ENCODE peak calls at places on chromosome 12, in six cellular contexts. One of them, this sample, is unnamed.

GRCh38 chr12:110780448-110780847 is 37.8 kb upstream of the PPP1CC start:
- DNase-seq in GM12878: no peak
- DNase-seq in K562: no peak
- DNase-seq in endothelial cell of umbilical vein: no peak
- DNase-seq in A549: no peak
- DNase-seq in HepG2: no peak
- DNase-seq in this sample: no peak

GRCh38 chr12:67977668-67978067 is 11.6 kb upstream of the IFNG-AS1 start:
- DNase-seq in A549: no peak
- DNase-seq in K562: no peak
- DNase-seq in HepG2: no peak
- DNase-seq in GM12878: no peak
- DNase-seq in endothelial cell of umbilical vein: no peak
- DNase-seq in this sample: no peak

GRCh38 chr12:28536088-28536487 is 345.8 kb downstream of the CCDC91 start:
- DNase-seq in GM12878: no peak
- DNase-seq in K562: no peak
- DNase-seq in A549: no peak
- DNase-seq in endothelial cell of umbilical vein: no peak
- DNase-seq in HepG2: no peak
- DNase-seq in this sample: peak; percentile 74

GRCh38 chr12:87413784-87414183 is 615.4 kb downstream of the C12orf50 start:
- DNase-seq in HepG2: no peak
- DNase-seq in endothelial cell of umbilical vein: peak; percentile 4
- DNase-seq in K562: no peak
- DNase-seq in GM12878: no peak
- DNase-seq in A549: no peak
- DNase-seq in this sample: no peak

GRCh38 chr12:46459881-46460545 is 87.4 kb upstream of the SLC38A2 start:
- DNase-seq in GM12878: no peak
- DNase-seq in A549: no peak
- DNase-seq in K562: no peak
- DNase-seq in endothelial cell of umbilical vein: no peak
- DNase-seq in HepG2: no peak
- DNase-seq in this sample: peak; percentile 63

GRCh38 chr12:45989857-45990467 is 412 bp downstream of the SCAF11 start:
- DNase-seq in A549: no peak
- DNase-seq in K562: peak; percentile 36
- DNase-seq in HepG2: peak; percentile 45
- DNase-seq in endothelial cell of umbilical vein: peak; percentile 55
- DNase-seq in GM12878: no peak
- DNase-seq in this sample: peak; percentile 83

GRCh38 chr12:80186727-80187217 is 87.4 kb downstream of the OTOGL start:
- DNase-seq in GM12878: peak; percentile 26
- DNase-seq in endothelial cell of umbilical vein: peak; percentile 97
- DNase-seq in A549: peak; percentile 52
- DNase-seq in K562: peak; percentile 8
- DNase-seq in HepG2: peak; percentile 82
- DNase-seq in this sample: peak; percentile 64

GRCh38 chr12:42281281-42281680 is 43.2 kb upstream of the YAF2 start:
- DNase-seq in endothelial cell of umbilical vein: no peak
- DNase-seq in GM12878: no peak
- DNase-seq in A549: no peak
- DNase-seq in K562: no peak
- DNase-seq in HepG2: peak; percentile 9
- DNase-seq in this sample: no peak

GRCh38 chr12:12704593-12705230 is 8.7 kb upstream of the GPR19 start:
- DNase-seq in K562: peak; percentile 67
- DNase-seq in GM12878: no peak
- DNase-seq in HepG2: peak; percentile 92
- DNase-seq in endothelial cell of umbilical vein: peak; percentile 86
- DNase-seq in A549: peak; percentile 87
- DNase-seq in this sample: peak; percentile 86

GRCh38 chr12:105231396-105231795 is 4.6 kb downstream of the APPL2 start:
- DNase-seq in A549: no peak
- DNase-seq in K562: no peak
- DNase-seq in GM12878: no peak
- DNase-seq in endothelial cell of umbilical vein: no peak
- DNase-seq in HepG2: peak; percentile 31
- DNase-seq in this sample: no peak

GRCh38 chr12:15474766-15475165 is 152.5 kb downstream of the PTPRO start:
- DNase-seq in K562: no peak
- DNase-seq in HepG2: no peak
- DNase-seq in A549: no peak
- DNase-seq in GM12878: no peak
- DNase-seq in endothelial cell of umbilical vein: no peak
- DNase-seq in this sample: no peak

GRCh38 chr12:67496616-67497015 is 151.9 kb upstream of the DYRK2 start:
- DNase-seq in GM12878: no peak
- DNase-seq in K562: no peak
- DNase-seq in A549: no peak
- DNase-seq in endothelial cell of umbilical vein: no peak
- DNase-seq in HepG2: no peak
- DNase-seq in this sample: no peak

GRCh38 chr12:111773801-111774551 is 7.2 kb downstream of the ALDH2 start:
- DNase-seq in K562: no peak
- DNase-seq in endothelial cell of umbilical vein: no peak
- DNase-seq in HepG2: peak; percentile 89
- DNase-seq in A549: no peak
- DNase-seq in GM12878: no peak
- DNase-seq in this sample: peak; percentile 42

GRCh38 chr12:7130791-7131501 is 775 bp downstream of the CLSTN3 start:
- DNase-seq in HepG2: no peak
- DNase-seq in K562: peak; percentile 37
- DNase-seq in endothelial cell of umbilical vein: peak; percentile 20
- DNase-seq in GM12878: no peak
- DNase-seq in A549: no peak
- DNase-seq in this sample: peak; percentile 49

GRCh38 chr12:77577756-77578155 is 252.9 kb upstream of the NAV3 start:
- DNase-seq in HepG2: no peak
- DNase-seq in A549: no peak
- DNase-seq in GM12878: no peak
- DNase-seq in endothelial cell of umbilical vein: no peak
- DNase-seq in K562: no peak
- DNase-seq in this sample: no peak

GRCh38 chr12:55730447-55730820 is 1.6 kb upstream of the CD63 start:
- DNase-seq in HepG2: no peak
- DNase-seq in K562: no peak
- DNase-seq in GM12878: no peak
- DNase-seq in A549: no peak
- DNase-seq in endothelial cell of umbilical vein: no peak
- DNase-seq in this sample: no peak

GRCh38 chr12:124841558-124841945 is 22.1 kb downstream of the SCARB1 start:
- DNase-seq in K562: no peak
- DNase-seq in endothelial cell of umbilical vein: no peak
- DNase-seq in HepG2: no peak
- DNase-seq in GM12878: no peak
- DNase-seq in A549: no peak
- DNase-seq in this sample: no peak

GRCh38 chr12:11171953-11172675 is 1.1 kb downstream of the SMIM10L1 start:
- DNase-seq in K562: no peak
- DNase-seq in GM12878: no peak
- DNase-seq in endothelial cell of umbilical vein: no peak
- DNase-seq in A549: peak; percentile 10
- DNase-seq in HepG2: peak; percentile 6
- DNase-seq in this sample: peak; percentile 42

GRCh38 chr12:25052191-25053020 is 103.5 kb upstream of the BCAT1 start:
- DNase-seq in endothelial cell of umbilical vein: no peak
- DNase-seq in HepG2: peak; percentile 45
- DNase-seq in GM12878: peak; percentile 93
- DNase-seq in A549: no peak
- DNase-seq in K562: no peak
- DNase-seq in this sample: peak; percentile 100

GRCh38 chr12:55700255-55701018 is 7.3 kb downstream of the ITGA7 start:
- DNase-seq in A549: no peak
- DNase-seq in endothelial cell of umbilical vein: no peak
- DNase-seq in GM12878: no peak
- DNase-seq in HepG2: no peak
- DNase-seq in K562: no peak
- DNase-seq in this sample: peak; percentile 76

GRCh38 chr12:50074936-50075807 is 10.0 kb upstream of the SMARCD1 start:
- DNase-seq in HepG2: peak; percentile 82
- DNase-seq in K562: peak; percentile 82
- DNase-seq in GM12878: peak; percentile 37
- DNase-seq in A549: peak; percentile 79
- DNase-seq in endothelial cell of umbilical vein: peak; percentile 82
- DNase-seq in this sample: peak; percentile 81

GRCh38 chr12:30964896-30965612 is 38.5 kb downstream of the TSPAN11 start:
- DNase-seq in HepG2: no peak
- DNase-seq in K562: no peak
- DNase-seq in A549: no peak
- DNase-seq in endothelial cell of umbilical vein: no peak
- DNase-seq in GM12878: no peak
- DNase-seq in this sample: no peak

GRCh38 chr12:43210437-43211197 is 341.4 kb downstream of the ADAMTS20 start:
- DNase-seq in A549: no peak
- DNase-seq in K562: no peak
- DNase-seq in GM12878: peak; percentile 57
- DNase-seq in HepG2: no peak
- DNase-seq in endothelial cell of umbilical vein: peak; percentile 16
- DNase-seq in this sample: peak; percentile 92

GRCh38 chr12:12506541-12506940 is 56.1 kb downstream of the DUSP16 start:
- DNase-seq in GM12878: no peak
- DNase-seq in K562: no peak
- DNase-seq in HepG2: no peak
- DNase-seq in A549: no peak
- DNase-seq in endothelial cell of umbilical vein: no peak
- DNase-seq in this sample: no peak

GRCh38 chr12:63151898-63152700 is 1.1 kb upstream of the AVPR1A start:
- DNase-seq in GM12878: no peak
- DNase-seq in A549: peak; percentile 69
- DNase-seq in K562: peak; percentile 18
- DNase-seq in HepG2: peak; percentile 32
- DNase-seq in endothelial cell of umbilical vein: peak; percentile 51
- DNase-seq in this sample: peak; percentile 63

GRCh38 chr12:208813-209212 is 5.1 kb downstream of the SLC6A12 start:
- DNase-seq in endothelial cell of umbilical vein: no peak
- DNase-seq in A549: no peak
- DNase-seq in K562: no peak
- DNase-seq in GM12878: no peak
- DNase-seq in HepG2: no peak
- DNase-seq in this sample: no peak

GRCh38 chr12:112182499-112182898 is 57.1 kb downstream of the TRAFD1 start:
- DNase-seq in A549: no peak
- DNase-seq in GM12878: no peak
- DNase-seq in endothelial cell of umbilical vein: no peak
- DNase-seq in K562: no peak
- DNase-seq in HepG2: no peak
- DNase-seq in this sample: no peak

GRCh38 chr12:115230576-115230975 is 546.6 kb upstream of the TBX3 start:
- DNase-seq in endothelial cell of umbilical vein: no peak
- DNase-seq in A549: no peak
- DNase-seq in GM12878: no peak
- DNase-seq in HepG2: no peak
- DNase-seq in K562: no peak
- DNase-seq in this sample: no peak
- TF ChIP-seq MYC in endothelial cell of umbilical vein: no peak
- TF ChIP-seq MYC in A549: no peak
- TF ChIP-seq MYC in GM12878: no peak
- TF ChIP-seq MYC in HepG2: no peak
- TF ChIP-seq MYC in K562: no peak
- TF ChIP-seq MYC in this sample: no peak

GRCh38 chr12:120858306-120859088 is 45.7 kb downstream of the SPPL3 start:
- DNase-seq in GM12878: no peak
- DNase-seq in endothelial cell of umbilical vein: no peak
- DNase-seq in K562: no peak
- DNase-seq in HepG2: no peak
- DNase-seq in A549: no peak
- DNase-seq in this sample: no peak
- TF ChIP-seq MYC in GM12878: no peak
- TF ChIP-seq MYC in endothelial cell of umbilical vein: no peak
- TF ChIP-seq MYC in K562: no peak
- TF ChIP-seq MYC in HepG2: no peak
- TF ChIP-seq MYC in A549: no peak
- TF ChIP-seq MYC in this sample: no peak

GRCh38 chr12:6114476-6114870 is 10.0 kb downstream of the VWF start:
- DNase-seq in HepG2: no peak
- DNase-seq in endothelial cell of umbilical vein: no peak
- DNase-seq in A549: no peak
- DNase-seq in K562: no peak
- DNase-seq in GM12878: no peak
- DNase-seq in this sample: no peak

GRCh38 chr12:6112004-6112403 is 12.5 kb downstream of the VWF start:
- DNase-seq in A549: no peak
- DNase-seq in HepG2: no peak
- DNase-seq in endothelial cell of umbilical vein: no peak
- DNase-seq in GM12878: no peak
- DNase-seq in K562: no peak
- DNase-seq in this sample: no peak

GRCh38 chr12:6116481-6117021 is 7.9 kb downstream of the VWF start:
- DNase-seq in HepG2: peak; percentile 28
- DNase-seq in K562: no peak
- DNase-seq in GM12878: no peak
- DNase-seq in endothelial cell of umbilical vein: peak; percentile 95
- DNase-seq in A549: no peak
- DNase-seq in this sample: no peak

GRCh38 chr12:6115389-6115788 is 9.1 kb downstream of the VWF start:
- DNase-seq in A549: no peak
- DNase-seq in HepG2: no peak
- DNase-seq in GM12878: no peak
- DNase-seq in K562: no peak
- DNase-seq in endothelial cell of umbilical vein: peak; percentile 69
- DNase-seq in this sample: no peak

GRCh38 chr12:6113691-6114475 is 10.6 kb downstream of the VWF start:
- DNase-seq in endothelial cell of umbilical vein: no peak
- DNase-seq in A549: no peak
- DNase-seq in K562: no peak
- DNase-seq in HepG2: no peak
- DNase-seq in GM12878: no peak
- DNase-seq in this sample: no peak
- TF ChIP-seq MYC in endothelial cell of umbilical vein: no peak
- TF ChIP-seq MYC in A549: no peak
- TF ChIP-seq MYC in K562: no peak
- TF ChIP-seq MYC in HepG2: no peak
- TF ChIP-seq MYC in GM12878: no peak
- TF ChIP-seq MYC in this sample: no peak

GRCh38 chr12:73465106-73465505 is 1072.5 kb upstream of the ATXN7L3B start:
- DNase-seq in A549: no peak
- DNase-seq in K562: no peak
- DNase-seq in endothelial cell of umbilical vein: no peak
- DNase-seq in GM12878: no peak
- DNase-seq in HepG2: no peak
- DNase-seq in this sample: no peak

GRCh38 chr12:73460212-73460611 is 1077.4 kb upstream of the ATXN7L3B start:
- DNase-seq in HepG2: no peak
- DNase-seq in A549: no peak
- DNase-seq in endothelial cell of umbilical vein: no peak
- DNase-seq in GM12878: no peak
- DNase-seq in K562: no peak
- DNase-seq in this sample: no peak
- TF ChIP-seq MYC in HepG2: no peak
- TF ChIP-seq MYC in A549: no peak
- TF ChIP-seq MYC in endothelial cell of umbilical vein: no peak
- TF ChIP-seq MYC in GM12878: no peak
- TF ChIP-seq MYC in K562: no peak
- TF ChIP-seq MYC in this sample: no peak

This sample was measured in NB4.